ENCODE peak calls at places on chromosomes 5 and 9, in four cellular contexts. D is mesothelial cell of epicardium, P is foreskin fibroblast, B is choroid plexus epithelial cell. E is an unnamed sample.

GRCh38 chr5:122880170-122880689 is 34.8 kb downstream of the SNX24 start:
- DNase-seq in D (no peak), P (no peak), B (no peak), E (no peak)

GRCh38 chr5:112682621-112683061 is 55.0 kb upstream of the APC start:
- DNase-seq in D (no peak), P (no peak), B (no peak), E (no peak)

GRCh38 chr5:31674371-31674770 is 35.4 kb downstream of the PDZD2 start:
- DNase-seq in D (no peak), P (no peak), B (no peak), E (no peak)

GRCh38 chr9:33620738-33621439 is 96.8 kb downstream of the ANKRD18B start:
- DNase-seq in D (no peak), P (peak; percentile 55), B (peak; percentile 81), E (no peak)

GRCh38 chr9:134681061-134681661 is 39.6 kb downstream of the COL5A1 start:
- DNase-seq in D (no peak), P (no peak), B (peak; percentile 69), E (no peak)

GRCh38 chr5:118611332-118611945 is 376.9 kb downstream of the DTWD2 start:
- DNase-seq in D (no peak), P (peak; percentile 3), B (peak; percentile 34), E (no peak)

GRCh38 chr5:68780299-68780960 is 313.4 kb upstream of the SLC30A5 start:
- DNase-seq in D (no peak), P (no peak), B (no peak), E (no peak)

GRCh38 chr9:5416962-5417361 is 20.8 kb downstream of the PLGRKT start:
- DNase-seq in D (no peak), P (no peak), B (no peak), E (no peak)

GRCh38 chr9:107675476-107676264 is 186.1 kb upstream of the KLF4 start:
- DNase-seq in D (no peak), P (no peak), B (no peak), E (no peak)

GRCh38 chr5:35741126-35741711 is 115.5 kb upstream of the IL7R start:
- DNase-seq in D (no peak), P (peak; percentile 85), B (peak; percentile 19), E (no peak)

GRCh38 chr5:79464695-79465332 is 49.1 kb downstream of the HOMER1 start:
- DNase-seq in D (no peak), P (peak; percentile 4), B (peak; percentile 59), E (no peak)

GRCh38 chr9:82456621-82457020 is 468.0 kb downstream of the SPATA31D1 start:
- DNase-seq in D (no peak), P (peak; percentile 56), B (peak; percentile 47), E (no peak)

GRCh38 chr9:101455656-101456235 is 20.2 kb upstream of the ALDOB start:
- DNase-seq in D (no peak), P (peak; percentile 32), B (peak; percentile 58), E (no peak)

GRCh38 chr9:110030632-110031031 is 177.3 kb downstream of the C9orf152 start:
- DNase-seq in D (no peak), P (peak; percentile 71), B (peak; percentile 82), E (no peak)

GRCh38 chr9:133054966-133055365 is 6.8 kb upstream of the CEL start:
- DNase-seq in D (no peak), P (peak; percentile 95), B (peak; percentile 83), E (no peak)

GRCh38 chr5:95754545-95754944 is 23.4 kb downstream of the RHOBTB3 start:
- DNase-seq in D (no peak), P (no peak), B (no peak), E (no peak)

GRCh38 chr5:54895816-54896341 is 89.5 kb downstream of the ESM1 start:
- DNase-seq in D (no peak), P (peak; percentile 50), B (peak; percentile 84), E (no peak)

GRCh38 chr9:70411141-70411929 is 3.1 kb downstream of the KLF9 start:
- DNase-seq in D (no peak), P (peak; percentile 83), B (peak; percentile 81), E (no peak)

GRCh38 chr5:73960023-73960422 is 334.0 kb downstream of the ARHGEF28 start:
- DNase-seq in D (no peak), P (no peak), B (no peak), E (no peak)

GRCh38 chr9:107251756-107252322 is 31.2 kb upstream of the RAD23B start:
- DNase-seq in D (no peak), P (peak; percentile 87), B (peak; percentile 82), E (no peak)

GRCh38 chr5:35133186-35133585 is 85.4 kb upstream of the AGXT2 start:
- DNase-seq in D (no peak), P (no peak), B (no peak), E (no peak)

GRCh38 chr5:136087961-136088871 is 44.4 kb upstream of the SMAD5 start:
- DNase-seq in D (no peak), P (no peak), B (peak; percentile 51), E (no peak)

GRCh38 chr5:154260224-154260859 is 69.8 kb downstream of the GALNT10 start:
- DNase-seq in D (no peak), P (peak; percentile 27), B (peak; percentile 42), E (no peak)

GRCh38 chr5:131441184-131441583 is 177.3 kb downstream of the CDC42SE2 start:
- DNase-seq in D (no peak), P (no peak), B (no peak), E (no peak)

GRCh38 chr9:89666950-89667349 is 62.1 kb downstream of the GADD45G start:
- DNase-seq in D (no peak), P (no peak), B (no peak), E (no peak)

GRCh38 chr5:154831451-154831850 is 19.0 kb downstream of the FAXDC2 start:
- DNase-seq in D (no peak), P (no peak), B (no peak), E (no peak)

GRCh38 chr5:96342581-96342980 is 90.5 kb downstream of the PCSK1 start:
- DNase-seq in D (no peak), P (no peak), B (no peak), E (no peak)

GRCh38 chr5:169095410-169095772 is 205.5 kb downstream of the SLIT3 start:
- DNase-seq in D (no peak), P (no peak), B (no peak), E (no peak)

GRCh38 chr9:126500600-126501382 is 112.9 kb upstream of the LMX1B start:
- DNase-seq in D (peak; percentile 70), P (peak; percentile 46), B (peak; percentile 83), E (peak; percentile 49)

GRCh38 chr9:120583958-120584369 is 4.0 kb upstream of the CDK5RAP2 start:
- DNase-seq in D (no peak), P (peak; percentile 93), B (peak; percentile 75), E (no peak)

DNA sequence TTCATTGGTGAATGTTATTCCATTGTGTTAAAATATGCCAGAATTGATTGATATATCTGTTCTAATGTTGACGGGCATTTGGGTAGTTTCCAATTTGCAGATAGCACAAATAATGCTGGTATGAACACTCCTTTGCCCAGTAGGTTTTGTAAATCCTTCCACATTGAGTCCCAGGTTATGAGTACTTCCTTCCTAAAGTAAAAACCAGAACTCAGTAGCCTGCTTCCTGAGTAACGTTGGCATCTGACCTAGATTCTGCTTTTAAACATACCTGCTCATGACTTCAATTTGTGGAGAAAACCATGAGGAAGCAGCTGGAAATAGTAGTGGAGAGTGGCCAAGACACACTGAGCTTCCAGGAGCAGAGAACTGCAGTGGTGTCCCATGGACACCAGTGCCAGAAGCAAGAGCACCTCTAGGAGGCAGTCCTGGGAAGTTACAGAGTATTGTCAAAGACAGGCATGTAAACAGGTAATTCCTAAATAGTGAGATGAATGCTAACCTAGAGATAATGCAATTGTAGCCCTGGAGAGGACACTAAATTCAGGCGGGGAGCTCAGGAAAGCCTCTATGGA is 24.3 kb upstream of the RASGRF2 start:
- DNase-seq in D (no peak), P (no peak), B (no peak), E (no peak)
- TF ChIP-seq CTCF in D (no peak), P (no peak), B (peak; percentile 42), E (no peak)

DNA sequence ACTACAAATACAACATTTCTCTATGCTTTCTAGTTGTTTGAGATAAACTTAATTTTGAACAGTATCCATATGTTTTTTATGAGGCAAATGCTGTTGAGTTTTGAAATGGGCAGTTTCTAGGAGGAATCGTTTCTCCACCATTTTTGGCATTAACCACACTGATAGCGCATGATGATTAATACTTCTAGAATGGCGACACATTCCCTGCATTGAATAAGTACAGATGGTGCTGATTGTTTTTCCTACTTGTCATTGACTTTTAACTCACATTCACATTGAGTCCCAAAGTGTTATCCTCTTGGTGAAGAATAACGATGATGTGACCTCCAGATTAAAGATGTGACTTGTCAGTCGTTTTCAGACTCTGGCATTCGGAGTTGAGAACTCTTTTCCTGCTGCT is 6.5 kb upstream of the CCDC192 start:
- DNase-seq in D (no peak), P (peak; percentile 66), B (peak; percentile 89), E (no peak)
- TF ChIP-seq CTCF in D (no peak), P (no peak), B (no peak), E (no peak)

DNA sequence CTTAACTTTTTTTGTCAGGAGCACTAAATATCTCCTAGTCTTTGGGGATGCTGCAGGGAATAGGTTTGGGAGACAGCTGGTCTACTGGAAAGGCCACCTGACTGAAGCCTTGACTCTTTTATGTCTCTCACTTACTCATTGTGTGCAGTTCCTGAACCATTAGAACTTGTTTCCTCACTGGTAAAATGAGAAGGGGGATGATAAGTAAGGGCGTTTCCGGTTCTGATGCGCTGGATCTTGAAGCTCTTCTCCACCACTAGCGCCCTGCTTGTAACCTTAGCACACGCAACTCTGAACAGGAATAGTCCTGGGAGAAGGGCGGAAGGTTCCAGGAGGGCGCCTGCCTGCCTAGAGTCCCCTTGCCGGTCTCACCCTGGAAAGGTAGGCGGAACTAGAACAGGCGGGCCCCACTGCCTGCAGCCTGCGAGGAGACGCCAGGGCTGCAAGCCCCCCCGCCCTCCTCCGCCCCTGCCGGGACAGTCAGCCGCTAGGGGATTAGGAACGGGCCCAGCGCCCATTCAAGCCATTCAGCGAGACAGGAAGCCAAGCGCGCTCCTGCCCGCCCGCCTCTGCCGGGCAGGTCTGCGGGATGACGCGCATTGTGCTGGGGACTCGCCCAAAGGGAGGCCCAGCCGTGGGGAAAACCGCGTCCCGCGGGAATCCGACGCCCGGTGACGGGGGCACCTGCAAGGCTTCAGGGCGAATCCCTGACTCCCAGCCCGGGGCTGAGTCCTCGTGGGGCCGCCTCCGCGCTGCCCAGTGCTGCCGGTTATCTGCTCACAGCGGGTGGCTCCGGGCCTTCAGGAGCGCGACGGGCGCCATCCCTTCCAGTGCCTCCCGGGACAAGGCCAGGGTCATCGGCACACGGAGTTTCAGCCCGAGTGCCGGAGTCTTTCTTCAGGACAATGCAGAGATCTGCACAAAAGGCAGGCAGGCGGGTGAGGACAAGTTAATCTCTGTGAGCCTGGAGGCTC is 44.0 kb upstream of the XPA start:
- DNase-seq in D (peak; percentile 55), P (peak; percentile 30), B (peak; percentile 23), E (peak; percentile 31)
- TF ChIP-seq CTCF in D (no peak), P (no peak), B (peak; percentile 22), E (no peak)

DNA sequence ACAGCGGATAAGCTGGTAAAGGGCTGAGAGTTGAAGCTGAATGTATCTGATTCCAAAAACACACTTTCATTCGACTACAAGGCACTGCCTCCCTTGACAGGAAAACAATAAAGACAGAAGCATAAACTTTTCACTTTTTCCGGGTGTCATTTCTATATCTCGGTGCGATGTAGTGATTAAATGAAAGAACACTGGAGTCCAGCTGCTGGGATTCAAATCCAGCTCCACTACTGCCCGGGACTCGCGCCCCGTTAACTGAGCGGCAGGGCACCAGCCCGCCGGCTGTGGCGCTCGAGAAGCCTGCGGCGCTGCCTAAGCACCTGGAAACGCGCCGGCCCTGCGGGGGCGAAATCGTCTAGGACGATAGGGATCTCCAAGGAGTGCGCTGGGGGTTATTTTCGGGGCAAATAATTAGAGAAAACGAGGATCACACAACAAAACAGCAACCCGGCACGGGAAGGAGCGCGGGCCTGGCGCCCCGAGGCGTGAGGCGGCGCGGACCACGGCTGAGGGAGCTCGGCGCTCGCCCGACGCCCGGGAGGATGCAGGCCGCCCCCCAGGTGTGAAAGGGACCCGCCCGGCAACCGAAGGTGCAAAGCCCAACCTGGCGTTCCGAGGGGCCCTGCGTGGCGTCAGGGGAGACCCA is 837 bp downstream of the UIMC1 start:
- DNase-seq in D (peak; percentile 45), P (peak; percentile 76), B (peak; percentile 80), E (peak; percentile 44)
- TF ChIP-seq CTCF in D (no peak), P (peak; percentile 38), B (peak; percentile 69), E (no peak)